ENCODE peak calls at places on chromosome 10, in seven cellular contexts. O is cardiac muscle cell, L is psoas muscle, E is WTC11, J is adrenal gland, Y is neural crest cell, G is pancreas. Z is an unnamed sample.

GRCh38 chr10:126504051-126504760 is 115.9 kb upstream of the ADAM12 start:
- DNase-seq in L (no peak), O (peak), E (peak), Y (peak), G (peak), J (peak), Z (peak)

GRCh38 chr10:24451325-24451820 is 242.4 kb downstream of the KIAA1217 start:
- DNase-seq in L (no peak), O (no peak), J (no peak), Y (no peak), E (no peak), G (no peak), Z (no peak)

GRCh38 chr10:133303206-133303605 is 5.5 kb downstream of the TUBGCP2 start:
- DNase-seq in E (no peak), Y (no peak), J (no peak), O (no peak), L (no peak), G (peak), Z (no peak)

GRCh38 chr10:44312401-44312800 is 72.5 kb downstream of the CXCL12 start:
- DNase-seq in J (no peak), E (no peak), O (no peak), L (no peak), Y (no peak), G (no peak), Z (no peak)

GRCh38 chr10:89633484-89633883 is 11.6 kb downstream of the PANK1 start:
- DNase-seq in E (no peak), Y (no peak), O (peak), L (no peak), G (no peak), J (no peak), Z (no peak)

GRCh38 chr10:78865518-78865835 is 203.3 kb upstream of the ZMIZ1 start:
- DNase-seq in G (no peak), E (no peak), J (peak), L (no peak), O (peak), Y (no peak), Z (peak)

GRCh38 chr10:1069680-1070079 is 13.5 kb downstream of the WDR37 start:
- DNase-seq in O (no peak), L (no peak), E (no peak), J (no peak), Y (no peak), G (no peak), Z (no peak)

GRCh38 chr10:71213761-71214440 is 1.5 kb downstream of the UNC5B start:
- DNase-seq in Y (no peak), O (peak), G (peak), L (no peak), J (no peak), E (peak), Z (peak)

GRCh38 chr10:3835770-3836169 is 50.8 kb upstream of the KLF6 start:
- DNase-seq in J (no peak), G (no peak), E (no peak), Y (no peak), L (no peak), O (no peak), Z (peak)

GRCh38 chr10:51876528-51876927 is 177.1 kb upstream of the CSTF2T start:
- DNase-seq in Y (no peak), E (no peak), J (no peak), L (no peak), G (no peak), O (no peak), Z (no peak)

GRCh38 chr10:109969907-109970306 is 37.9 kb upstream of the ADD3 start:
- DNase-seq in Y (no peak), G (no peak), L (no peak), O (no peak), J (no peak), E (no peak), Z (no peak)

GRCh38 chr10:17504547-17505245 is 50.3 kb upstream of the ST8SIA6 start:
- DNase-seq in G (no peak), E (no peak), J (no peak), Y (no peak), O (peak), L (no peak), Z (no peak)

GRCh38 chr10:31083765-31084184 is 52.1 kb upstream of the ZNF438 start:
- DNase-seq in Y (peak), O (peak), E (peak), J (peak), G (no peak), L (no peak), Z (peak)

GRCh38 chr10:92407305-92408016 is 116.5 kb downstream of the MARCHF5 start:
- DNase-seq in E (no peak), J (peak), L (no peak), Y (no peak), O (peak), G (no peak), Z (no peak)

GRCh38 chr10:28939352-28940157 is 262.2 kb downstream of the BAMBI start:
- DNase-seq in L (peak), G (peak), O (peak), E (peak), Y (peak), J (peak), Z (peak)

GRCh38 chr10:106424076-106424475 is 740.4 kb downstream of the SORCS1 start:
- DNase-seq in G (no peak), L (no peak), Y (no peak), E (no peak), J (no peak), O (peak), Z (no peak)

GRCh38 chr10:9331583-9332008 is 1277.1 kb downstream of the GATA3 start:
- DNase-seq in Y (no peak), J (no peak), L (no peak), O (peak), G (no peak), E (no peak), Z (no peak)

GRCh38 chr10:95248989-95249388 is 41.8 kb downstream of the PDLIM1 start:
- DNase-seq in O (no peak), E (no peak), G (no peak), Y (no peak), J (no peak), L (peak), Z (no peak)

GRCh38 chr10:63166742-63167258 is 33.7 kb downstream of the NRBF2 start:
- DNase-seq in Y (peak), G (no peak), O (peak), L (no peak), J (peak), E (no peak), Z (peak)

GRCh38 chr10:126902157-126902556 is 3.1 kb upstream of the DOCK1 start:
- DNase-seq in E (no peak), Y (no peak), G (no peak), O (peak), J (no peak), L (no peak), Z (no peak)

GRCh38 chr10:132862485-132863420 is 76.8 kb upstream of the NKX6-2 start:
- DNase-seq in J (no peak), Y (peak), E (peak), G (peak), L (peak), O (no peak), Z (no peak)

GRCh38 chr10:120085386-120085785 is 192.9 kb downstream of the SEC23IP start:
- DNase-seq in G (no peak), E (no peak), L (no peak), O (no peak), Y (no peak), J (no peak), Z (no peak)

GRCh38 chr10:58444876-58445275 is 59.7 kb downstream of the TFAM start:
- DNase-seq in G (no peak), Y (no peak), O (peak), E (no peak), J (no peak), L (no peak), Z (no peak)

GRCh38 chr10:21808525-21808924 is 195.0 kb downstream of the DNAJC1 start:
- DNase-seq in O (no peak), J (no peak), G (no peak), Y (no peak), L (no peak), E (no peak), Z (no peak)

GRCh38 chr10:101126684-101127628 is 4.1 kb upstream of the TLX1 start:
- DNase-seq in E (no peak), G (no peak), O (no peak), Y (no peak), L (peak), J (no peak), Z (no peak)

GRCh38 chr10:30587522-30588031 is 42.0 kb downstream of the LYZL2 start:
- DNase-seq in L (no peak), O (no peak), Y (no peak), J (peak), G (no peak), E (peak), Z (peak)

GRCh38 chr10:7354330-7355047 is 56.3 kb downstream of the SFMBT2 start:
- DNase-seq in O (peak), J (peak), Y (no peak), L (no peak), E (no peak), G (no peak), Z (no peak)

GRCh38 chr10:110547139-110547761 is 20.2 kb upstream of the SMC3 start:
- DNase-seq in Y (no peak), E (no peak), J (no peak), O (peak), G (no peak), L (no peak), Z (no peak)

GRCh38 chr10:30185916-30186315 is 126.5 kb upstream of the JCAD start:
- DNase-seq in Y (no peak), L (no peak), J (no peak), E (no peak), O (peak), G (no peak), Z (no peak)

GRCh38 chr10:21991785-21992184 is 11.7 kb downstream of the DNAJC1 start:
- DNase-seq in L (no peak), G (no peak), E (no peak), O (no peak), J (no peak), Y (no peak), Z (no peak)

GRCh38 chr10:101257121-101257890 is 28.0 kb upstream of the LBX1 start:
- DNase-seq in L (no peak), J (no peak), E (no peak), O (no peak), Y (no peak), G (no peak), Z (no peak)

GRCh38 chr10:129417164-129417563 is 49.9 kb upstream of the MGMT start:
- DNase-seq in L (no peak), G (no peak), O (peak), J (no peak), E (no peak), Y (no peak), Z (peak)

GRCh38 chr10:42691361-42692120 is 53.2 kb upstream of the ZNF33B start:
- DNase-seq in Y (no peak), L (no peak), J (no peak), G (peak), E (no peak), O (no peak), Z (no peak)

GRCh38 chr10:5014936-5015335 is 11.3 kb upstream of the AKR1C2 start:
- DNase-seq in J (peak), O (peak), L (no peak), E (no peak), Y (no peak), G (no peak), Z (no peak)

GRCh38 chr10:61993676-61994401 is 92.3 kb downstream of the ARID5B start:
- DNase-seq in J (no peak), G (no peak), L (no peak), E (no peak), O (peak), Y (no peak), Z (no peak)

GRCh38 chr10:127990846-127991542 is 84.1 kb downstream of the PTPRE start:
- DNase-seq in J (no peak), Y (no peak), E (no peak), L (no peak), G (no peak), O (peak), Z (no peak)

GRCh38 chr10:6200588-6201510 is 1.9 kb upstream of the PFKFB3 start:
- DNase-seq in O (no peak), L (peak), G (peak), Y (peak), J (peak), E (peak), Z (peak)

GRCh38 chr10:102268333-102268999 is 23.1 kb downstream of the GBF1 start:
- DNase-seq in G (no peak), Y (no peak), E (no peak), L (no peak), O (peak), J (no peak), Z (no peak)
- TF ChIP-seq CTCF in G (no peak), Y (no peak), E (no peak), L (no peak), O (no peak), J (no peak), Z (no peak)

GRCh38 chr10:102759497-102760210 is 15.9 kb downstream of the WBP1L start:
- DNase-seq in O (no peak), E (no peak), J (no peak), L (no peak), G (no peak), Y (no peak), Z (no peak)

GRCh38 chr10:102763037-102763607 is 19.4 kb downstream of the WBP1L start:
- DNase-seq in G (no peak), L (no peak), O (no peak), J (no peak), Y (no peak), E (no peak), Z (no peak)

GRCh38 chr10:102758226-102758932 is 14.6 kb downstream of the WBP1L start:
- DNase-seq in L (no peak), E (no peak), O (no peak), J (no peak), Y (no peak), G (no peak), Z (no peak)

GRCh38 chr10:102764340-102765257 is 20.9 kb downstream of the WBP1L start:
- DNase-seq in Y (no peak), J (no peak), L (no peak), G (no peak), E (no peak), O (peak), Z (no peak)

GRCh38 chr10:102762401-102763015 is 18.8 kb downstream of the WBP1L start:
- DNase-seq in E (no peak), J (no peak), G (no peak), Y (no peak), O (no peak), L (no peak), Z (no peak)
- TF ChIP-seq CTCF in E (no peak), J (no peak), G (no peak), Y (no peak), O (no peak), L (no peak), Z (no peak)

DNA sequence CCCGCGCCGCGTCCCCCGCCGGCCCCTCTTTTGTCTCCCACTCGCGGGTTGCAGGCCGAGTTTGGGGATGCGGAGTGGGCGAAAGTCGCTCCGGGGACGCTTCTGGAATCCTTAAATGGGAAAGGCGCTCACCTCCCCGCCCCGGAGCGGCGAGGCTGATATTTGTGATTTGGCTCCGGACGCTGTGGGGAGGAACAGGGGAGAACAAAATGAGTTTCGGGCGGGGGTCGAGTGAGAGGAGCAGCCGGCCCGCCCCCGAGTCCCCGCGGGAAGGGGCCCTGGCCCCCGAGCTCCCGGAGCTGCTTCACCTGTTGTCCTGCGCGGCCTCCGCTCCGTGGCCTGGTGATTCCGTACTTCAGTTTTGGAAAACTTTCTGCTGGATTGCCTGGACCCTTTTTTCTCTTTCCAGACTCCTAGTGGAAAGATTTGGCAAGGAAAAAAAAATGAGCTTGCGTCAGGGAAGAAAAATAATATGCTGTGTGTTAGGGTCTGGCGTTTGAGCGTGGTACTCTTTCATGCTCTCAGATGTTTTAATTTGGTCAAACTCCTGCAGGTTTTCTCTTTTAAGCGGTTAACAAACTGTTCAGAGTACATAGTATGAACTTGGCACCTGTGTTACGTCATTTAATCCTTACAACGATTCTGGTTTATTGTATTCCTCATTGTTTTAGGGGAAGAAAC is 831 bp downstream of the BMPR1A start:
- DNase-seq in L (peak), Y (peak), G (peak), O (peak), E (no peak), J (peak), Z (peak)
- TF ChIP-seq CTCF in L (peak), Y (peak), G (no peak), O (peak), E (no peak), J (peak), Z (no peak)

GRCh38 chr10:100043344-100043743 is 33.6 kb upstream of the DNMBP start:
- DNase-seq in O (no peak), E (no peak), G (no peak), J (peak), Y (no peak), L (no peak), Z (no peak)
- TF ChIP-seq CTCF in O (no peak), E (no peak), G (no peak), J (no peak), Y (no peak), L (no peak), Z (no peak)

GRCh38 chr10:74890460-74890859 is 64.1 kb downstream of the KAT6B start:
- DNase-seq in E (no peak), Y (no peak), O (no peak), G (no peak), J (no peak), L (no peak), Z (no peak)

GRCh38 chr10:74887614-74888284 is 61.3 kb downstream of the KAT6B start:
- DNase-seq in G (no peak), J (no peak), E (no peak), L (no peak), O (no peak), Y (no peak), Z (no peak)

GRCh38 chr10:74891048-74891447 is 64.6 kb downstream of the KAT6B start:
- DNase-seq in Y (no peak), L (no peak), J (peak), G (no peak), E (no peak), O (no peak), Z (no peak)

GRCh38 chr10:74888947-74889661 is 62.7 kb downstream of the KAT6B start:
- DNase-seq in E (no peak), J (peak), Y (no peak), L (no peak), O (peak), G (no peak), Z (no peak)

DNA sequence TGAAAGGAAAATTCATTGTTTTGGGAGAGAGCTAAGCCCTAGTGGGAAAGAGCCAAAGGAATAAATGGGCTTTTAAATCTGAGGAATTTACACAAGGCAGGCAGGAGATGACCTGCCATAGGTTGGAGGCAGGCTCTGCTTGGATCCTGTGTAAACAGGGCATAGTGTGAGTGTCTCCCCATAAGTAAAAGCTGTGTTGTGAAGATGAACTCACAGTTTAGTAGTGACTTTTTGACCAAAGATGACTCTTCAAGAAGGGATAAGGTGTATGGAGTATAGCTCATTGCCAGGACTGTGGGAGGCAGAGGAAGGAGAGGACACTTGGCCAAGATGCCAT is 63.2 kb downstream of the KAT6B start:
- DNase-seq in E (no peak), G (no peak), J (no peak), Y (no peak), O (no peak), L (no peak), Z (no peak)
- TF ChIP-seq CTCF in E (no peak), G (no peak), J (no peak), Y (no peak), O (no peak), L (no peak), Z (no peak)